ENCODE peak calls at places on chromosome 17, in six cellular contexts. One of them, this sample, is unnamed.

GRCh38 chr17:50668025-50668837 is 33.5 kb downstream of the ABCC3 start:
- DNase-seq in AG08396: peak
- DNase-seq in thoracic aorta: no peak
- DNase-seq in AG04450: no peak
- DNase-seq in HFFc6: no peak
- DNase-seq in left lung: no peak
- DNase-seq in this sample: no peak

GRCh38 chr17:57288034-57288752 is 31.9 kb downstream of the MSI2 start:
- DNase-seq in AG08396: no peak
- DNase-seq in thoracic aorta: no peak
- DNase-seq in AG04450: no peak
- DNase-seq in HFFc6: no peak
- DNase-seq in left lung: no peak
- DNase-seq in this sample: no peak

GRCh38 chr17:64628641-64629040 is 33.5 kb downstream of the SMURF2 start:
- DNase-seq in AG08396: no peak
- DNase-seq in thoracic aorta: no peak
- DNase-seq in AG04450: no peak
- DNase-seq in HFFc6: no peak
- DNase-seq in left lung: no peak
- DNase-seq in this sample: no peak

GRCh38 chr17:61404702-61405046 is 5.0 kb downstream of the TBX2 start:
- DNase-seq in AG08396: no peak
- DNase-seq in thoracic aorta: no peak
- DNase-seq in AG04450: no peak
- DNase-seq in HFFc6: no peak
- DNase-seq in left lung: no peak
- DNase-seq in this sample: no peak

GRCh38 chr17:81256616-81257015 is 17.5 kb downstream of the NDUFAF8 start:
- DNase-seq in AG08396: peak
- DNase-seq in thoracic aorta: no peak
- DNase-seq in AG04450: no peak
- DNase-seq in HFFc6: peak
- DNase-seq in left lung: no peak
- DNase-seq in this sample: no peak

GRCh38 chr17:194844-195602 is 13.6 kb upstream of the DOC2B start:
- DNase-seq in AG08396: no peak
- DNase-seq in thoracic aorta: no peak
- DNase-seq in AG04450: no peak
- DNase-seq in HFFc6: no peak
- DNase-seq in left lung: no peak
- DNase-seq in this sample: no peak

GRCh38 chr17:67982686-67983085 is 13.6 kb downstream of the C17orf58 start:
- DNase-seq in AG08396: no peak
- DNase-seq in thoracic aorta: no peak
- DNase-seq in AG04450: no peak
- DNase-seq in HFFc6: no peak
- DNase-seq in left lung: no peak
- DNase-seq in this sample: no peak

GRCh38 chr17:65058151-65058550 is 1.6 kb upstream of the GNA13 start:
- DNase-seq in AG08396: no peak
- DNase-seq in thoracic aorta: no peak
- DNase-seq in AG04450: no peak
- DNase-seq in HFFc6: no peak
- DNase-seq in left lung: no peak
- DNase-seq in this sample: no peak

This sample was measured in suprapubic skin.